ENCODE peak calls at places on chromosome 14, in four cellular contexts. F is T-helper 2 cell, G is GM10248, O is uterus. J is an unnamed sample.

GRCh38 chr14:77478796-77479195 is 19.8 kb downstream of the ISM2 start:
- DNase-seq in F (no peak), G (peak; percentile 74), O (no peak), J (peak; percentile 46)

GRCh38 chr14:75280831-75281690 is 2.4 kb downstream of the FOS start:
- DNase-seq in F (peak; percentile 55), G (no peak), O (no peak), J (no peak)

GRCh38 chr14:104143071-104143470 is 4.7 kb downstream of the KIF26A start:
- DNase-seq in F (peak; percentile 2), G (no peak), O (no peak), J (no peak)

GRCh38 chr14:101035466-101036225 is 132.1 kb upstream of the RTL1 start:
- DNase-seq in F (no peak), G (no peak), O (peak; percentile 2), J (no peak)

GRCh38 chr14:105447651-105448640 is 26.7 kb upstream of the CRIP2 start:
- DNase-seq in F (no peak), G (no peak), O (no peak), J (no peak)

GRCh38 chr14:75542585-75543091 is 20.4 kb downstream of the BATF start:
- DNase-seq in F (peak; percentile 65), G (peak; percentile 82), O (peak; percentile 28), J (peak; percentile 59)

GRCh38 chr14:102539544-102540309 is 30.2 kb upstream of the ANKRD9 start:
- DNase-seq in F (no peak), G (no peak), O (no peak), J (no peak)

GRCh38 chr14:58755026-58755929 is 117.5 kb downstream of the DACT1 start:
- DNase-seq in F (no peak), G (no peak), O (no peak), J (no peak)

GRCh38 chr14:20306079-20306423 is 300 bp upstream of the TTC5 start:
- DNase-seq in F (no peak), G (no peak), O (no peak), J (no peak)

GRCh38 chr14:66746316-66747006 is 238.5 kb downstream of the GPHN start:
- DNase-seq in F (no peak), G (no peak), O (no peak), J (no peak)

GRCh38 chr14:93926873-93927571 is at the start of gene FAM181A:
- DNase-seq in F (no peak), G (no peak), O (no peak), J (no peak)

GRCh38 chr14:86015916-86016315 is 486.0 kb downstream of the FLRT2 start:
- DNase-seq in F (no peak), G (no peak), O (no peak), J (no peak)

GRCh38 chr14:87944987-87945604 is 47.9 kb downstream of the GALC start:
- DNase-seq in F (no peak), G (peak; percentile 5), O (no peak), J (no peak)

GRCh38 chr14:100399052-100399849 is 76.1 kb downstream of the SLC25A47 start:
- DNase-seq in F (no peak), G (no peak), O (no peak), J (no peak)

GRCh38 chr14:77641534-77642341 is 25.3 kb upstream of the SPTLC2 start:
- DNase-seq in F (peak; percentile 27), G (peak; percentile 83), O (peak; percentile 75), J (peak; percentile 27)

GRCh38 chr14:41498959-41499358 is 107.7 kb upstream of the LRFN5 start:
- DNase-seq in F (no peak), G (no peak), O (no peak), J (no peak)

GRCh38 chr14:21852061-21852664 is 178.5 kb upstream of the OR4E1 start:
- DNase-seq in F (peak; percentile 53), G (peak; percentile 26), O (no peak), J (no peak)

GRCh38 chr14:29144598-29144997 is 378.0 kb downstream of the FOXG1 start:
- DNase-seq in F (no peak), G (no peak), O (no peak), J (no peak)

GRCh38 chr14:67370830-67371229 is 10.7 kb downstream of the EIF2S1 start:
- DNase-seq in F (no peak), G (no peak), O (no peak), J (no peak)

GRCh38 chr14:74988131-74988530 is 14.6 kb upstream of the EIF2B2 start:
- DNase-seq in F (no peak), G (no peak), O (no peak), J (no peak)

GRCh38 chr14:55794655-55795583 is 214.9 kb downstream of the KTN1 start:
- DNase-seq in F (no peak), G (no peak), O (no peak), J (no peak)

GRCh38 chr14:45201908-45202307 is 51.1 kb downstream of the MIS18BP1 start:
- DNase-seq in F (no peak), G (peak; percentile 17), O (no peak), J (no peak)

GRCh38 chr14:65035049-65035448 is 48.4 kb downstream of the FNTB start:
- DNase-seq in F (no peak), G (no peak), O (peak; percentile 55), J (no peak)

GRCh38 chr14:58607571-58608317 is 30.0 kb upstream of the DACT1 start:
- DNase-seq in F (no peak), G (no peak), O (no peak), J (no peak)